ENCODE peak calls at places on chromosomes 6 and 20, in ten cellular contexts. B is psoas muscle, J is cardiac fibroblast, T is gastrocnemius medialis, W is fibroblast of the aortic adventitia, H is tibial nerve, D is adrenal gland, P is NB4, U is kidney epithelial cell, E is A673. C is an unnamed sample.

GRCh38 chr6:154683756-154684523 is 49.3 kb upstream of the SCAF8 start:
- DNase-seq in B (no peak), J (peak), T (no peak), W (peak), H (no peak), D (no peak), P (peak), U (peak), E (peak), C (no peak)

GRCh38 chr6:83474309-83474708 is 38.0 kb upstream of the PRSS35 start:
- DNase-seq in B (no peak), J (peak), T (peak), W (peak), H (no peak), D (peak), P (no peak), U (peak), E (peak), C (no peak)

GRCh38 chr20:54231006-54231405 is 23.1 kb downstream of the PFDN4 start:
- DNase-seq in B (no peak), J (peak), T (no peak), W (peak), H (no peak), D (no peak), P (no peak), U (no peak), E (no peak), C (no peak)

GRCh38 chr6:158496700-158497099 is 63.2 kb upstream of the TMEM181 start:
- DNase-seq in B (no peak), J (no peak), T (no peak), W (no peak), H (no peak), D (no peak), P (no peak), U (no peak), E (no peak), C (no peak)

GRCh38 chr20:37386505-37387201 is 40.7 kb downstream of the SRC start:
- DNase-seq in B (peak), J (no peak), T (peak), W (no peak), H (no peak), D (no peak), P (no peak), U (no peak), E (no peak), C (no peak)

GRCh38 chr6:44564906-44565524 is 177.5 kb downstream of the CDC5L start:
- DNase-seq in B (no peak), J (no peak), T (no peak), W (no peak), H (no peak), D (no peak), P (no peak), U (no peak), E (no peak), C (no peak)

GRCh38 chr6:79468116-79468515 is 69.1 kb downstream of the LCA5 start:
- DNase-seq in B (no peak), J (peak), T (no peak), W (peak), H (no peak), D (no peak), P (no peak), U (peak), E (no peak), C (no peak)

GRCh38 chr6:40391851-40392595 is 195.1 kb downstream of the LRFN2 start:
- DNase-seq in B (no peak), J (no peak), T (no peak), W (no peak), H (no peak), D (no peak), P (no peak), U (no peak), E (no peak), C (no peak)

GRCh38 chr6:17212541-17213371 is 68.4 kb upstream of the RBM24 start:
- DNase-seq in B (peak), J (no peak), T (peak), W (no peak), H (no peak), D (no peak), P (no peak), U (no peak), E (no peak), C (no peak)

GRCh38 chr6:73610444-73611275 is 43.1 kb downstream of the SLC17A5 start:
- DNase-seq in B (no peak), J (peak), T (no peak), W (peak), H (no peak), D (no peak), P (peak), U (no peak), E (peak), C (no peak)

GRCh38 chr20:37179671-37180524 is 550 bp upstream of the MROH8 start:
- DNase-seq in B (no peak), J (peak), T (no peak), W (peak), H (no peak), D (no peak), P (peak), U (no peak), E (no peak), C (no peak)

GRCh38 chr6:55449219-55449618 is 122.0 kb downstream of the GFRAL start:
- DNase-seq in B (no peak), J (no peak), T (no peak), W (no peak), H (no peak), D (no peak), P (peak), U (no peak), E (peak), C (no peak)

GRCh38 chr6:36752886-36753506 is 55.4 kb downstream of the RAB44 start:
- DNase-seq in B (peak), J (no peak), T (peak), W (no peak), H (no peak), D (peak), P (peak), U (no peak), E (no peak), C (no peak)

GRCh38 chr6:116562614-116563013 is 8.7 kb upstream of the RWDD1 start:
- DNase-seq in B (no peak), J (no peak), T (no peak), W (peak), H (no peak), D (no peak), P (no peak), U (no peak), E (no peak), C (no peak)

GRCh38 chr6:156780117-156780641 is 3.0 kb downstream of the ARID1B start:
- DNase-seq in B (no peak), J (peak), T (peak), W (peak), H (no peak), D (peak), P (peak), U (peak), E (peak), C (peak)

GRCh38 chr20:3203315-3204123 is 963 bp downstream of the DDRGK1 start:
- DNase-seq in B (no peak), J (peak), T (no peak), W (peak), H (no peak), D (peak), P (peak), U (no peak), E (peak), C (peak)

GRCh38 chr6:83976037-83976755 is 57.4 kb upstream of the MRAP2 start:
- DNase-seq in B (no peak), J (no peak), T (no peak), W (no peak), H (no peak), D (no peak), P (no peak), U (no peak), E (no peak), C (no peak)

GRCh38 chr20:21272279-21272678 is 30.9 kb upstream of the XRN2 start:
- DNase-seq in B (no peak), J (peak), T (no peak), W (peak), H (no peak), D (no peak), P (no peak), U (no peak), E (no peak), C (no peak)

GRCh38 chr20:44422083-44422482 is 53.6 kb upstream of the TTPAL start:
- DNase-seq in B (no peak), J (peak), T (no peak), W (peak), H (no peak), D (peak), P (peak), U (no peak), E (no peak), C (no peak)

GRCh38 chr20:37600486-37600885 is 72.8 kb upstream of the BLCAP start:
- DNase-seq in B (no peak), J (no peak), T (no peak), W (no peak), H (no peak), D (no peak), P (peak), U (no peak), E (no peak), C (no peak)

GRCh38 chr6:119312441-119312840 is 37.1 kb downstream of the MAN1A1 start:
- DNase-seq in B (no peak), J (no peak), T (no peak), W (no peak), H (no peak), D (no peak), P (no peak), U (no peak), E (no peak), C (no peak)

GRCh38 chr20:61700595-61701140 is 365.0 kb downstream of the TAF4 start:
- DNase-seq in B (no peak), J (no peak), T (no peak), W (no peak), H (no peak), D (no peak), P (no peak), U (no peak), E (no peak), C (no peak)

GRCh38 chr6:169022079-169022478 is 231.6 kb downstream of the THBS2 start:
- DNase-seq in B (no peak), J (no peak), T (no peak), W (no peak), H (no peak), D (no peak), P (no peak), U (no peak), E (no peak), C (no peak)

GRCh38 chr6:139640453-139640852 is 266.0 kb upstream of the CITED2 start:
- DNase-seq in B (no peak), J (peak), T (no peak), W (no peak), H (no peak), D (no peak), P (peak), U (no peak), E (no peak), C (no peak)

GRCh38 chr6:35298625-35299140 is 1.1 kb downstream of the DEF6 start:
- DNase-seq in B (no peak), J (no peak), T (no peak), W (no peak), H (no peak), D (no peak), P (peak), U (no peak), E (no peak), C (no peak)

GRCh38 chr6:108163267-108163643 is 2.6 kb upstream of the NR2E1 start:
- DNase-seq in B (no peak), J (no peak), T (no peak), W (no peak), H (no peak), D (no peak), P (peak), U (no peak), E (no peak), C (no peak)

GRCh38 chr6:53922571-53922981 is 127.8 kb downstream of the LRRC1 start:
- DNase-seq in B (no peak), J (peak), T (no peak), W (no peak), H (no peak), D (no peak), P (no peak), U (no peak), E (no peak), C (no peak)

GRCh38 chr6:5672581-5673011 is 334.1 kb downstream of the NRN1 start:
- DNase-seq in B (peak), J (peak), T (peak), W (peak), H (no peak), D (peak), P (no peak), U (peak), E (peak), C (no peak)

GRCh38 chr6:87714093-87714809 is 12.2 kb upstream of the AKIRIN2 start:
- DNase-seq in B (no peak), J (peak), T (no peak), W (peak), H (no peak), D (no peak), P (peak), U (peak), E (no peak), C (no peak)

GRCh38 chr20:62902926-62903615 is 23.2 kb downstream of the DIDO1 start:
- DNase-seq in B (no peak), J (no peak), T (no peak), W (no peak), H (no peak), D (no peak), P (no peak), U (no peak), E (no peak), C (no peak)

GRCh38 chr6:70172252-70172651 is 130.6 kb downstream of the COL9A1 start:
- DNase-seq in B (no peak), J (no peak), T (no peak), W (no peak), H (no peak), D (no peak), P (no peak), U (no peak), E (no peak), C (no peak)

GRCh38 chr20:6559791-6560190 is 207.7 kb upstream of the BMP2 start:
- DNase-seq in B (no peak), J (no peak), T (no peak), W (no peak), H (no peak), D (no peak), P (no peak), U (no peak), E (no peak), C (no peak)

GRCh38 chr20:40688129-40689099 is 622 bp downstream of the MAFB start:
- DNase-seq in B (peak), J (no peak), T (no peak), W (peak), H (no peak), D (peak), P (no peak), U (no peak), E (peak), C (no peak)

GRCh38 chr20:3209946-3210317 is 634 bp downstream of the ITPA start:
- DNase-seq in B (no peak), J (peak), T (no peak), W (peak), H (no peak), D (no peak), P (peak), U (no peak), E (no peak), C (no peak)

GRCh38 chr6:50249493-50249892 is 199.8 kb upstream of the DEFB112 start:
- DNase-seq in B (no peak), J (peak), T (no peak), W (no peak), H (no peak), D (no peak), P (no peak), U (peak), E (no peak), C (no peak)

DNA sequence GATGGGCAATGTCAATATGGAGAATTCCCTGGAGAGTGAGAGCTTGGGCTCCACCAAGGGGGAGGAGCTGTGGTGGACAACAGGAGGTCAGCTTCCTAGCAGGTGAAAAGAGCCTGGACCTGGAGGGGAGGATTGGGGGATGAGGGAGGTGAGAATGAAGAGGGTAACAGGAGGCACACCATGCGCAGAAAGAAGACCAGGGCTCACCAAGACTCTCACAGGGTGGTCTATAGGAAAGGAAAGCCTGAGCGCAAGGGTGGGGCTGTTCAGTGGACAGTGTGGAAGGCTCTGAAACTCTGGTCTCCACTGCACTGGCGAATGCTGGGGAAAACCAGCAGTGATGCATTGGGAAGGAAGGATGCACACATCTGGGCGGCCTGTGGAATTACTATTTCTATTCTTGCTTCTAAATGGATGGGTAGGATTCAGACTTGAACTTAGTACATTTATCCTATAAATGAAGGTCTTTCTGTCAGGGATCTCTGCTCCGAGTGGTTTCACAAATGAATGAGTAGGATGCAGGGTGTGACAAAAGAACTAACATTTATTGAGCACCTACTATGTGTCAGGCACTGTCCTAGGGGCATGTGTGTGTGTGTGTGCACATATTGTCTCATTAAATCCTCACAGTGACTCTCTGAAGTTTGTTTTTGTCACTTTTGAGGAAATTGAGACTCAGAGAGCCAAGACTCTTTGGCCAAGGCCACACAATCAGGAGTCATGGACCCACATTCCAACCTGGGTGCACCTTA is 152.7 kb downstream of the CD83 start:
- DNase-seq in B (no peak), J (no peak), T (no peak), W (no peak), H (no peak), D (no peak), P (no peak), U (no peak), E (no peak), C (no peak)
- H3K4me3 ChIP-seq in B (no peak), J (no peak), T (no peak), W (no peak), H (no peak), D (no peak), P (no peak), U (no peak), E (no peak), C (no peak)

DNA sequence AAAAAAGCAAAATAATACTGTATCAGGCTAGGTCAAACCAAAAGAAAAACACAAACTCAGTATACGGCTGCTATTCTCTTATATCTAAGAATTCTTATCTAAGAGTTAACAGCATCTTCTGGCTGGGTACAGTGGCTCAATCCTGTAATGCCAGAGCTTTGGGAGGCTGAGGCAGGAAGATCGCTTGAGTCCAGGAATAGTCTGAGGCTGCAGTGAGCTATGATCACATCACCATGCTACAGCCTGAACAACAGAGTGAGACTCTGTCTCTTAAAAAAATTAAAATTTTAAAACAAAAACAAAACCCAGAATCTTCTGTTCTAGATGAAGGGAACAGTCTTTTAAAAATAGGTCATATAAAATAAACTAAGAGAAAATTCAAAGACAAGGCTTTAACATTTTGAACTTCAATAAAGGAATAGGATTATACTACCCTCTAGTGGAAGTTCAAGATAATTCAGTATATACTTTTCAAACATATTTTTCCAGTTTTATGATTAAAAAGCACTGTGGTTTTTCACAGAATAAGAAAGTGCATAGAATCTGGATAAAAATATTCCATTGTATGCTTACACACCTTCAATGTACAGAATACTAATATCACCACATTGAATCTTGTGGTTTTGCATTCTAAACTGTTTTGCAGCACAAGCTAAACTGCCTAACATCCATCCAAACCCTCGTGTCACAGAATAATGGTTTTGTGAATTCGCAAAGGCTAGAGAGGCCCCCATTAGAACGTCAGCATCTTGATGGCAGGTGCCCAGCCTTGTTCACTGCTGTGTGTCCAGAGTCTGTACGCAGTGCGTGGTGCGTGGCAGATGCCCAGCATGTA is 39.3 kb downstream of the DTNBP1 start:
- DNase-seq in B (no peak), J (peak), T (no peak), W (peak), H (no peak), D (no peak), P (peak), U (no peak), E (peak), C (no peak)
- TF ChIP-seq CTCF in B (peak), J (peak), T (peak), W (peak), H (peak), D (peak), P (no peak), U (peak), E (peak), C (no peak)

GRCh38 chr6:115544765-115545409 is 515.8 kb downstream of the FRK start:
- DNase-seq in B (no peak), J (no peak), T (no peak), W (no peak), H (no peak), D (no peak), P (no peak), U (no peak), E (no peak), C (no peak)
- H3K4me3 ChIP-seq in B (no peak), J (no peak), T (no peak), W (no peak), H (no peak), D (no peak), P (no peak), U (no peak), E (no peak), C (no peak)

GRCh38 chr6:26550250-26550993 is 12.3 kb downstream of the HMGN4 start:
- DNase-seq in B (peak), J (peak), T (no peak), W (peak), H (no peak), D (peak), P (peak), U (no peak), E (peak), C (no peak)
- TF ChIP-seq CTCF in B (no peak), J (no peak), T (no peak), W (no peak), H (no peak), D (no peak), P (no peak), U (peak), E (no peak), C (no peak)

DNA sequence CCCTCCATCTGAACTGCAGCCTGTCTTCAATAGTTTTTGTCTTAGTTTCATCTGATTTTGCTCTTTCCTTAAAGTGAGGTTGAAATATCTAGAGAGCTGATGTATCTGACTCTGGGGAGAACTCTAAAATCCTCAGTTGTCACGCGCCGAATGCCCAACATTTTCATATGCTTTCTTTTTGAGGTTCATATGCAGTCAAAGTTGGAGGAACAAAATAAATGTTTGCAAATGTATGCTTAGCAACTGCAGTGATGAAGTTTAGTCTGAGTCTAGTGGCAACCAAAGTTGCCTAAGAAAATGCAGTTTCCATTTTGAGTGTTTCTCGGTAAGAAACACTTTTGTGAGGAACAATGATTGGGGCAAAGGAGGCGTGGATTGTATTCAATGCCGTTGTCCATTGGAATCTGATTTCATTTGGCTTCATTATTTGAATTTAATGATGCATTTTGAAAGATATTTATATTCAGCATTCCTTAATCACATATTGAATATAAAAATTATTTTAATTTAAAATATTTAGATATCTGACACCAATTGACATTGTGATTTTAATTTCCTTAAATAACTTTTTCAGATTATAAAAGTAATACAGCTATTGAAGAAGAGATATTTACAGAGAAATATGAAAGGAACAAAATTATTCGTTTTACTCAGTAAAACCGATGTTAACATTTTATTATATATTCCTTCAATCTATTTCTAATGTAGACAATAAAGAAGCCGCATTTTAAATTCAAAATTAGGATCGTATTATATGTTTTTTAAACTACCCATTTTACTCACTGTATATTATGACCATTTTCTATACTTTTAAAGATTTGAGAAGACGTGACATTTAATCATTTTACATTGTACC is 122.0 kb downstream of the PLEKHG1 start:
- DNase-seq in B (no peak), J (no peak), T (no peak), W (no peak), H (no peak), D (no peak), P (no peak), U (no peak), E (no peak), C (no peak)
- H3K4me3 ChIP-seq in B (no peak), J (no peak), T (no peak), W (no peak), H (no peak), D (no peak), P (no peak), U (peak), E (no peak), C (no peak)

C was measured in lung.